ENCODE peak calls at places on chromosomes 1 and 21, in seven cellular contexts. One of them, this sample, is unnamed.

GRCh38 chr1:203547771-203548421 is 53.9 kb downstream of the OPTC start:
- DNase-seq in DMS53: no peak
- DNase-seq in endothelial cell: no peak
- DNase-seq in GM03348: no peak
- DNase-seq in NCI-H187 treated with DMSO at 0.1 percent for 48 hours: no peak
- DNase-seq in kidney tubule cell: no peak
- DNase-seq in hippocampal formation: no peak
- DNase-seq in this sample: no peak

GRCh38 chr1:170168263-170168662 is 22.5 kb downstream of the NTMT2 start:
- DNase-seq in DMS53: peak; percentile 68
- DNase-seq in endothelial cell: no peak
- DNase-seq in GM03348: peak; percentile 52
- DNase-seq in NCI-H187 treated with DMSO at 0.1 percent for 48 hours: no peak
- DNase-seq in kidney tubule cell: peak; percentile 33
- DNase-seq in hippocampal formation: no peak
- DNase-seq in this sample: no peak

GRCh38 chr1:10495942-10496341 is 21.2 kb downstream of the PEX14 start:
- DNase-seq in DMS53: no peak
- DNase-seq in endothelial cell: no peak
- DNase-seq in GM03348: no peak
- DNase-seq in NCI-H187 treated with DMSO at 0.1 percent for 48 hours: no peak
- DNase-seq in kidney tubule cell: peak; percentile 95
- DNase-seq in hippocampal formation: no peak
- DNase-seq in this sample: no peak

GRCh38 chr21:15651172-15651571 is 78.6 kb upstream of the USP25 start:
- DNase-seq in DMS53: no peak
- DNase-seq in endothelial cell: no peak
- DNase-seq in GM03348: no peak
- DNase-seq in NCI-H187 treated with DMSO at 0.1 percent for 48 hours: no peak
- DNase-seq in kidney tubule cell: no peak
- DNase-seq in hippocampal formation: no peak
- DNase-seq in this sample: no peak

GRCh38 chr1:3787347-3787710 is 9.0 kb downstream of the LRRC47 start:
- DNase-seq in DMS53: no peak
- DNase-seq in endothelial cell: no peak
- DNase-seq in GM03348: no peak
- DNase-seq in NCI-H187 treated with DMSO at 0.1 percent for 48 hours: no peak
- DNase-seq in kidney tubule cell: no peak
- DNase-seq in hippocampal formation: no peak
- DNase-seq in this sample: no peak

GRCh38 chr21:15549671-15550070 is 180.1 kb upstream of the USP25 start:
- DNase-seq in DMS53: no peak
- DNase-seq in endothelial cell: no peak
- DNase-seq in GM03348: peak; percentile 29
- DNase-seq in NCI-H187 treated with DMSO at 0.1 percent for 48 hours: no peak
- DNase-seq in kidney tubule cell: peak; percentile 44
- DNase-seq in hippocampal formation: no peak
- DNase-seq in this sample: peak; percentile 42

GRCh38 chr1:114286179-114286578 is 132.5 kb upstream of the SYT6 start:
- DNase-seq in DMS53: no peak
- DNase-seq in endothelial cell: no peak
- DNase-seq in GM03348: peak; percentile 52
- DNase-seq in NCI-H187 treated with DMSO at 0.1 percent for 48 hours: no peak
- DNase-seq in kidney tubule cell: no peak
- DNase-seq in hippocampal formation: no peak
- DNase-seq in this sample: no peak

GRCh38 chr1:15005116-15005515 is 148.4 kb upstream of the TMEM51 start:
- DNase-seq in DMS53: no peak
- DNase-seq in endothelial cell: no peak
- DNase-seq in GM03348: peak; percentile 58
- DNase-seq in NCI-H187 treated with DMSO at 0.1 percent for 48 hours: no peak
- DNase-seq in kidney tubule cell: peak; percentile 53
- DNase-seq in hippocampal formation: no peak
- DNase-seq in this sample: no peak

GRCh38 chr1:28905921-28906666 is 8.3 kb upstream of the EPB41 start:
- DNase-seq in DMS53: no peak
- DNase-seq in endothelial cell: no peak
- DNase-seq in GM03348: no peak
- DNase-seq in NCI-H187 treated with DMSO at 0.1 percent for 48 hours: no peak
- DNase-seq in kidney tubule cell: no peak
- DNase-seq in hippocampal formation: no peak
- DNase-seq in this sample: no peak

GRCh38 chr1:5648410-5649165 is 343.6 kb downstream of the NPHP4 start:
- DNase-seq in DMS53: no peak
- DNase-seq in endothelial cell: no peak
- DNase-seq in GM03348: no peak
- DNase-seq in NCI-H187 treated with DMSO at 0.1 percent for 48 hours: no peak
- DNase-seq in kidney tubule cell: no peak
- DNase-seq in hippocampal formation: no peak
- DNase-seq in this sample: no peak

GRCh38 chr1:56461158-56462127 is 117.9 kb downstream of the PLPP3 start:
- DNase-seq in DMS53: peak; percentile 37
- DNase-seq in endothelial cell: no peak
- DNase-seq in GM03348: no peak
- DNase-seq in NCI-H187 treated with DMSO at 0.1 percent for 48 hours: no peak
- DNase-seq in kidney tubule cell: no peak
- DNase-seq in hippocampal formation: no peak
- DNase-seq in this sample: no peak

GRCh38 chr1:66294692-66295384 is 239.1 kb upstream of the SGIP1 start:
- DNase-seq in DMS53: peak; percentile 52
- DNase-seq in endothelial cell: no peak
- DNase-seq in GM03348: peak; percentile 51
- DNase-seq in NCI-H187 treated with DMSO at 0.1 percent for 48 hours: no peak
- DNase-seq in kidney tubule cell: peak; percentile 63
- DNase-seq in hippocampal formation: no peak
- DNase-seq in this sample: no peak

GRCh38 chr1:95113684-95114083 is 3.5 kb upstream of the TLCD4 start:
- DNase-seq in DMS53: no peak
- DNase-seq in endothelial cell: no peak
- DNase-seq in GM03348: no peak
- DNase-seq in NCI-H187 treated with DMSO at 0.1 percent for 48 hours: no peak
- DNase-seq in kidney tubule cell: no peak
- DNase-seq in hippocampal formation: no peak
- DNase-seq in this sample: no peak

GRCh38 chr1:212605441-212605976 is 3.1 kb upstream of the ATF3 start:
- DNase-seq in DMS53: peak; percentile 44
- DNase-seq in endothelial cell: no peak
- DNase-seq in GM03348: no peak
- DNase-seq in NCI-H187 treated with DMSO at 0.1 percent for 48 hours: no peak
- DNase-seq in kidney tubule cell: no peak
- DNase-seq in hippocampal formation: no peak
- DNase-seq in this sample: peak; percentile 52

GRCh38 chr1:64983110-64983509 is 16.8 kb upstream of the JAK1 start:
- DNase-seq in DMS53: peak; percentile 97
- DNase-seq in endothelial cell: no peak
- DNase-seq in GM03348: no peak
- DNase-seq in NCI-H187 treated with DMSO at 0.1 percent for 48 hours: no peak
- DNase-seq in kidney tubule cell: peak; percentile 89
- DNase-seq in hippocampal formation: no peak
- DNase-seq in this sample: no peak

GRCh38 chr1:119341372-119341947 is 27.1 kb upstream of the HAO2 start:
- DNase-seq in DMS53: peak; percentile 35
- DNase-seq in endothelial cell: no peak
- DNase-seq in GM03348: no peak
- DNase-seq in NCI-H187 treated with DMSO at 0.1 percent for 48 hours: peak; percentile 86
- DNase-seq in kidney tubule cell: no peak
- DNase-seq in hippocampal formation: no peak
- DNase-seq in this sample: no peak

GRCh38 chr1:22053861-22054770 is 1.6 kb downstream of the CDC42 start:
- DNase-seq in DMS53: peak; percentile 41
- DNase-seq in endothelial cell: no peak
- DNase-seq in GM03348: no peak
- DNase-seq in NCI-H187 treated with DMSO at 0.1 percent for 48 hours: no peak
- DNase-seq in kidney tubule cell: no peak
- DNase-seq in hippocampal formation: no peak
- DNase-seq in this sample: peak; percentile 12

GRCh38 chr1:23273450-23274133 is 56.3 kb upstream of the HTR1D start:
- DNase-seq in DMS53: peak; percentile 25
- DNase-seq in endothelial cell: no peak
- DNase-seq in GM03348: peak; percentile 52
- DNase-seq in NCI-H187 treated with DMSO at 0.1 percent for 48 hours: no peak
- DNase-seq in kidney tubule cell: peak; percentile 77
- DNase-seq in hippocampal formation: no peak
- DNase-seq in this sample: no peak

GRCh38 chr1:68442822-68443556 is 6.8 kb downstream of the RPE65 start:
- DNase-seq in DMS53: peak; percentile 82
- DNase-seq in endothelial cell: peak; percentile 55
- DNase-seq in GM03348: peak; percentile 59
- DNase-seq in NCI-H187 treated with DMSO at 0.1 percent for 48 hours: no peak
- DNase-seq in kidney tubule cell: peak; percentile 91
- DNase-seq in hippocampal formation: no peak
- DNase-seq in this sample: peak; percentile 35

GRCh38 chr1:229621663-229622062 is 4.3 kb downstream of the TAF5L start:
- DNase-seq in DMS53: no peak
- DNase-seq in endothelial cell: no peak
- DNase-seq in GM03348: no peak
- DNase-seq in NCI-H187 treated with DMSO at 0.1 percent for 48 hours: no peak
- DNase-seq in kidney tubule cell: no peak
- DNase-seq in hippocampal formation: no peak
- DNase-seq in this sample: no peak

GRCh38 chr21:45016031-45016430 is 58.3 kb upstream of the ADARB1 start:
- DNase-seq in DMS53: no peak
- DNase-seq in endothelial cell: no peak
- DNase-seq in GM03348: no peak
- DNase-seq in NCI-H187 treated with DMSO at 0.1 percent for 48 hours: no peak
- DNase-seq in kidney tubule cell: no peak
- DNase-seq in hippocampal formation: no peak
- DNase-seq in this sample: no peak

GRCh38 chr1:48203287-48203900 is 19.1 kb upstream of the SLC5A9 start:
- DNase-seq in DMS53: peak; percentile 90
- DNase-seq in endothelial cell: peak; percentile 44
- DNase-seq in GM03348: no peak
- DNase-seq in NCI-H187 treated with DMSO at 0.1 percent for 48 hours: no peak
- DNase-seq in kidney tubule cell: peak; percentile 56
- DNase-seq in hippocampal formation: no peak
- DNase-seq in this sample: peak; percentile 42

GRCh38 chr1:78047631-78048030 is 1.9 kb downstream of the GIPC2 start:
- DNase-seq in DMS53: peak; percentile 82
- DNase-seq in endothelial cell: no peak
- DNase-seq in GM03348: no peak
- DNase-seq in NCI-H187 treated with DMSO at 0.1 percent for 48 hours: no peak
- DNase-seq in kidney tubule cell: peak; percentile 26
- DNase-seq in hippocampal formation: no peak
- DNase-seq in this sample: no peak

GRCh38 chr21:44955141-44955802 is 15.4 kb downstream of the SLX9 start:
- DNase-seq in DMS53: no peak
- DNase-seq in endothelial cell: no peak
- DNase-seq in GM03348: no peak
- DNase-seq in NCI-H187 treated with DMSO at 0.1 percent for 48 hours: no peak
- DNase-seq in kidney tubule cell: no peak
- DNase-seq in hippocampal formation: no peak
- DNase-seq in this sample: no peak

GRCh38 chr21:34946385-34947121 is 102.5 kb downstream of the RUNX1 start:
- DNase-seq in DMS53: no peak
- DNase-seq in endothelial cell: no peak
- DNase-seq in GM03348: no peak
- DNase-seq in NCI-H187 treated with DMSO at 0.1 percent for 48 hours: no peak
- DNase-seq in kidney tubule cell: no peak
- DNase-seq in hippocampal formation: no peak
- DNase-seq in this sample: no peak

GRCh38 chr1:221667504-221667903 is 74.4 kb downstream of the DUSP10 start:
- DNase-seq in DMS53: peak; percentile 26
- DNase-seq in endothelial cell: no peak
- DNase-seq in GM03348: peak; percentile 42
- DNase-seq in NCI-H187 treated with DMSO at 0.1 percent for 48 hours: no peak
- DNase-seq in kidney tubule cell: peak; percentile 69
- DNase-seq in hippocampal formation: no peak
- DNase-seq in this sample: no peak

GRCh38 chr1:16032388-16033100 is 10.7 kb downstream of the CLCNKA start:
- DNase-seq in DMS53: peak; percentile 89
- DNase-seq in endothelial cell: peak; percentile 91
- DNase-seq in GM03348: peak; percentile 96
- DNase-seq in NCI-H187 treated with DMSO at 0.1 percent for 48 hours: no peak
- DNase-seq in kidney tubule cell: peak; percentile 83
- DNase-seq in hippocampal formation: peak; percentile 44
- DNase-seq in this sample: peak; percentile 51

GRCh38 chr1:188128761-188129160 is 1300.0 kb downstream of the PLA2G4A start:
- DNase-seq in DMS53: peak; percentile 43
- DNase-seq in endothelial cell: no peak
- DNase-seq in GM03348: no peak
- DNase-seq in NCI-H187 treated with DMSO at 0.1 percent for 48 hours: no peak
- DNase-seq in kidney tubule cell: peak; percentile 1
- DNase-seq in hippocampal formation: no peak
- DNase-seq in this sample: peak; percentile 58